ENCODE peak calls at places on chromosomes 2 and 18, in six cellular contexts. One of them, this sample, is unnamed.

GRCh38 chr2:166786707-166787106 is 101.6 kb upstream of the XIRP2 start:
- DNase-seq in CD4-positive, alpha-beta T cell: no peak
- DNase-seq in A549: no peak
- DNase-seq in stimulated activated CD8-positive, alpha-beta memory T cell treated with anti-CD3 and anti-CD28 coated beads, Interleukin-15, amount 100 ng/mL, for 1 hour: no peak
- DNase-seq in stimulated activated CD4-positive, alpha-beta T cell treated with anti-CD3 and anti-CD28 coated beads, Interleukin-15, amount 100 ng/mL, for 24 hours: no peak
- DNase-seq in chondrocyte: no peak
- DNase-seq in this sample: no peak

GRCh38 chr2:86338778-86339295 is 1.4 kb upstream of the REEP1 start:
- DNase-seq in CD4-positive, alpha-beta T cell: no peak
- DNase-seq in stimulated activated CD4-positive, alpha-beta T cell treated with anti-CD3 and anti-CD28 coated beads, Interleukin-15, amount 100 ng/mL, for 24 hours: no peak
- DNase-seq in A549: no peak
- DNase-seq in chondrocyte: no peak
- DNase-seq in stimulated activated CD8-positive, alpha-beta memory T cell treated with anti-CD3 and anti-CD28 coated beads, Interleukin-15, amount 100 ng/mL, for 1 hour: no peak
- DNase-seq in this sample: no peak

GRCh38 chr2:237092506-237092905 is 6.8 kb downstream of the COPS8 start:
- DNase-seq in stimulated activated CD8-positive, alpha-beta memory T cell treated with anti-CD3 and anti-CD28 coated beads, Interleukin-15, amount 100 ng/mL, for 1 hour: no peak
- DNase-seq in CD4-positive, alpha-beta T cell: no peak
- DNase-seq in A549: no peak
- DNase-seq in stimulated activated CD4-positive, alpha-beta T cell treated with anti-CD3 and anti-CD28 coated beads, Interleukin-15, amount 100 ng/mL, for 24 hours: no peak
- DNase-seq in chondrocyte: no peak
- DNase-seq in this sample: no peak

GRCh38 chr2:8382485-8382884 is 299.4 kb upstream of the ID2 start:
- DNase-seq in stimulated activated CD8-positive, alpha-beta memory T cell treated with anti-CD3 and anti-CD28 coated beads, Interleukin-15, amount 100 ng/mL, for 1 hour: no peak
- DNase-seq in chondrocyte: no peak
- DNase-seq in A549: no peak
- DNase-seq in stimulated activated CD4-positive, alpha-beta T cell treated with anti-CD3 and anti-CD28 coated beads, Interleukin-15, amount 100 ng/mL, for 24 hours: no peak
- DNase-seq in CD4-positive, alpha-beta T cell: no peak
- DNase-seq in this sample: no peak

GRCh38 chr2:145984541-145984940 is 1464.6 kb upstream of the ZEB2 start:
- DNase-seq in stimulated activated CD4-positive, alpha-beta T cell treated with anti-CD3 and anti-CD28 coated beads, Interleukin-15, amount 100 ng/mL, for 24 hours: no peak
- DNase-seq in stimulated activated CD8-positive, alpha-beta memory T cell treated with anti-CD3 and anti-CD28 coated beads, Interleukin-15, amount 100 ng/mL, for 1 hour: no peak
- DNase-seq in A549: peak; percentile 2
- DNase-seq in CD4-positive, alpha-beta T cell: no peak
- DNase-seq in chondrocyte: no peak
- DNase-seq in this sample: no peak

GRCh38 chr2:101124684-101125366 is 26.4 kb downstream of the TBC1D8 start:
- DNase-seq in stimulated activated CD4-positive, alpha-beta T cell treated with anti-CD3 and anti-CD28 coated beads, Interleukin-15, amount 100 ng/mL, for 24 hours: no peak
- DNase-seq in stimulated activated CD8-positive, alpha-beta memory T cell treated with anti-CD3 and anti-CD28 coated beads, Interleukin-15, amount 100 ng/mL, for 1 hour: no peak
- DNase-seq in CD4-positive, alpha-beta T cell: no peak
- DNase-seq in chondrocyte: no peak
- DNase-seq in A549: peak; percentile 91
- DNase-seq in this sample: no peak

GRCh38 chr18:8771930-8772329 is 66.6 kb downstream of the MTCL1 start:
- DNase-seq in chondrocyte: no peak
- DNase-seq in stimulated activated CD8-positive, alpha-beta memory T cell treated with anti-CD3 and anti-CD28 coated beads, Interleukin-15, amount 100 ng/mL, for 1 hour: no peak
- DNase-seq in CD4-positive, alpha-beta T cell: no peak
- DNase-seq in stimulated activated CD4-positive, alpha-beta T cell treated with anti-CD3 and anti-CD28 coated beads, Interleukin-15, amount 100 ng/mL, for 24 hours: no peak
- DNase-seq in A549: no peak
- DNase-seq in this sample: no peak

GRCh38 chr2:47488870-47489584 is 86.1 kb downstream of the MSH2 start:
- DNase-seq in stimulated activated CD4-positive, alpha-beta T cell treated with anti-CD3 and anti-CD28 coated beads, Interleukin-15, amount 100 ng/mL, for 24 hours: no peak
- DNase-seq in chondrocyte: no peak
- DNase-seq in stimulated activated CD8-positive, alpha-beta memory T cell treated with anti-CD3 and anti-CD28 coated beads, Interleukin-15, amount 100 ng/mL, for 1 hour: no peak
- DNase-seq in A549: peak; percentile 44
- DNase-seq in CD4-positive, alpha-beta T cell: no peak
- DNase-seq in this sample: no peak

GRCh38 chr2:61091485-61091884 is 25.8 kb downstream of the SANBR start:
- DNase-seq in chondrocyte: no peak
- DNase-seq in stimulated activated CD4-positive, alpha-beta T cell treated with anti-CD3 and anti-CD28 coated beads, Interleukin-15, amount 100 ng/mL, for 24 hours: no peak
- DNase-seq in A549: no peak
- DNase-seq in stimulated activated CD8-positive, alpha-beta memory T cell treated with anti-CD3 and anti-CD28 coated beads, Interleukin-15, amount 100 ng/mL, for 1 hour: no peak
- DNase-seq in CD4-positive, alpha-beta T cell: no peak
- DNase-seq in this sample: no peak

GRCh38 chr18:30970201-30970816 is 72.2 kb downstream of the DSC3 start:
- DNase-seq in chondrocyte: no peak
- DNase-seq in stimulated activated CD4-positive, alpha-beta T cell treated with anti-CD3 and anti-CD28 coated beads, Interleukin-15, amount 100 ng/mL, for 24 hours: no peak
- DNase-seq in stimulated activated CD8-positive, alpha-beta memory T cell treated with anti-CD3 and anti-CD28 coated beads, Interleukin-15, amount 100 ng/mL, for 1 hour: no peak
- DNase-seq in A549: peak; percentile 6
- DNase-seq in CD4-positive, alpha-beta T cell: no peak
- DNase-seq in this sample: no peak

This sample was measured in GM13976.